ENCODE peak calls at places on chromosomes 3 and 15, in four cellular contexts. One of them, this sample, is unnamed.

GRCh38 chr3:196280689-196281463 is 6.7 kb downstream of the PCYT1A start:
- DNase-seq in astrocyte: peak
- DNase-seq in right cardiac atrium: no peak
- DNase-seq in CD4-positive, alpha-beta T cell: no peak
- DNase-seq in this sample: no peak

GRCh38 chr3:103786296-103786695 is 1351.5 kb downstream of the ZPLD1 start:
- DNase-seq in astrocyte: no peak
- DNase-seq in right cardiac atrium: no peak
- DNase-seq in CD4-positive, alpha-beta T cell: no peak
- DNase-seq in this sample: no peak

GRCh38 chr3:72739521-72740466 is 108.5 kb downstream of the SHQ1 start:
- DNase-seq in astrocyte: no peak
- DNase-seq in right cardiac atrium: no peak
- DNase-seq in CD4-positive, alpha-beta T cell: no peak
- DNase-seq in this sample: no peak

GRCh38 chr15:91965501-91966180 is 112.1 kb downstream of the SLCO3A1 start:
- DNase-seq in astrocyte: peak
- DNase-seq in right cardiac atrium: no peak
- DNase-seq in CD4-positive, alpha-beta T cell: no peak
- DNase-seq in this sample: no peak

GRCh38 chr3:189316296-189317019 is 144.7 kb downstream of the TPRG1 start:
- DNase-seq in astrocyte: no peak
- DNase-seq in right cardiac atrium: no peak
- DNase-seq in CD4-positive, alpha-beta T cell: no peak
- DNase-seq in this sample: no peak

GRCh38 chr3:55315396-55315795 is 171.7 kb downstream of the WNT5A start:
- DNase-seq in astrocyte: no peak
- DNase-seq in right cardiac atrium: no peak
- DNase-seq in CD4-positive, alpha-beta T cell: no peak
- DNase-seq in this sample: no peak

GRCh38 chr3:123296836-123297626 is 95.3 kb downstream of the SEC22A start:
- DNase-seq in astrocyte: no peak
- DNase-seq in right cardiac atrium: no peak
- DNase-seq in CD4-positive, alpha-beta T cell: no peak
- DNase-seq in this sample: peak

GRCh38 chr15:44715142-44715796 is 4.0 kb downstream of the B2M start:
- DNase-seq in astrocyte: no peak
- DNase-seq in right cardiac atrium: no peak
- DNase-seq in CD4-positive, alpha-beta T cell: no peak
- DNase-seq in this sample: no peak

GRCh38 chr3:160112996-160113395 is 112.2 kb upstream of the C3orf80 start:
- DNase-seq in astrocyte: no peak
- DNase-seq in right cardiac atrium: no peak
- DNase-seq in CD4-positive, alpha-beta T cell: no peak
- DNase-seq in this sample: no peak

GRCh38 chr3:77931272-77932009 is 891.5 kb downstream of the ROBO2 start:
- DNase-seq in astrocyte: peak
- DNase-seq in right cardiac atrium: no peak
- DNase-seq in CD4-positive, alpha-beta T cell: no peak
- DNase-seq in this sample: peak

GRCh38 chr3:86695752-86696151 is 295.2 kb downstream of the VGLL3 start:
- DNase-seq in astrocyte: no peak
- DNase-seq in right cardiac atrium: no peak
- DNase-seq in CD4-positive, alpha-beta T cell: no peak
- DNase-seq in this sample: no peak

GRCh38 chr3:115553796-115554495 is 69.4 kb upstream of the GAP43 start:
- DNase-seq in astrocyte: no peak
- DNase-seq in right cardiac atrium: no peak
- DNase-seq in CD4-positive, alpha-beta T cell: no peak
- DNase-seq in this sample: no peak

GRCh38 chr3:38458796-38459498 is 5.3 kb downstream of the ACVR2B start:
- DNase-seq in astrocyte: peak
- DNase-seq in right cardiac atrium: peak
- DNase-seq in CD4-positive, alpha-beta T cell: no peak
- DNase-seq in this sample: no peak

GRCh38 chr3:1600700-1601418 is 497.8 kb upstream of the CNTN4 start:
- DNase-seq in astrocyte: no peak
- DNase-seq in right cardiac atrium: no peak
- DNase-seq in CD4-positive, alpha-beta T cell: no peak
- DNase-seq in this sample: no peak

GRCh38 chr3:21297304-21297703 is 453.7 kb downstream of the ZNF385D start:
- DNase-seq in astrocyte: no peak
- DNase-seq in right cardiac atrium: no peak
- DNase-seq in CD4-positive, alpha-beta T cell: no peak
- DNase-seq in this sample: no peak

GRCh38 chr3:18716821-18717220 is 291.7 kb upstream of the SATB1 start:
- DNase-seq in astrocyte: peak
- DNase-seq in right cardiac atrium: no peak
- DNase-seq in CD4-positive, alpha-beta T cell: no peak
- DNase-seq in this sample: no peak

GRCh38 chr15:85402195-85402921 is 22.0 kb downstream of the AKAP13 start:
- DNase-seq in astrocyte: peak
- DNase-seq in right cardiac atrium: no peak
- DNase-seq in CD4-positive, alpha-beta T cell: no peak
- DNase-seq in this sample: no peak

GRCh38 chr3:22713936-22714335 is 489.2 kb upstream of the UBE2E2 start:
- DNase-seq in astrocyte: peak
- DNase-seq in right cardiac atrium: no peak
- DNase-seq in CD4-positive, alpha-beta T cell: no peak
- DNase-seq in this sample: no peak

GRCh38 chr3:23981955-23982354 is 36.9 kb downstream of the NR1D2 start:
- DNase-seq in astrocyte: no peak
- DNase-seq in right cardiac atrium: no peak
- DNase-seq in CD4-positive, alpha-beta T cell: no peak
- DNase-seq in this sample: no peak

GRCh38 chr3:49132437-49133225 is at the start of gene LAMB2:
- DNase-seq in astrocyte: peak
- DNase-seq in right cardiac atrium: peak
- DNase-seq in CD4-positive, alpha-beta T cell: no peak
- DNase-seq in this sample: peak

GRCh38 chr3:184542577-184542976 is 19.0 kb upstream of the EPHB3 start:
- DNase-seq in astrocyte: no peak
- DNase-seq in right cardiac atrium: no peak
- DNase-seq in CD4-positive, alpha-beta T cell: no peak
- DNase-seq in this sample: no peak
- H3K27ac ChIP-seq in astrocyte: no peak
- H3K27ac ChIP-seq in right cardiac atrium: no peak
- H3K27ac ChIP-seq in CD4-positive, alpha-beta T cell: no peak
- H3K27ac ChIP-seq in this sample: no peak

DNA sequence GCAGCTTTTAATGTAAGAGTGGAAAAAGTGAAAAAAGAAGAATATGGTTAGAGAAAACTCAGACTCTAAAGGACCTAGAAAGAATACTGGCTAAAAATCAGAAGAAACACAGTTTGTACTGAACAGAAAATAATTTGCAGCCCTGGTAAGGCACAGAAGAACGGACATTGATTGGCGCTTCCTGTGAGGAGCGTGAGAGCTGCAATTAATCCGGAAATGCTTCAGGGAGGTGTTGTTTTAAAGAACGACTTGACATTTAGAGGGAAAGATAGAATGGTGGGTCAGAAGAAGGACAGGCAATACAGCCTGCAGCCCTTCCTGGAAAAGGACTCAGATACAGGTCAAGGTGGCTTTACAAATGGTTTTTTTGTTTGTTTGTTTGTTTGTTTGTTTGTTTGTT is 151.3 kb upstream of the TSC22D2 start:
- DNase-seq in astrocyte: no peak
- DNase-seq in right cardiac atrium: no peak
- DNase-seq in CD4-positive, alpha-beta T cell: no peak
- DNase-seq in this sample: no peak
- H3K27ac ChIP-seq in astrocyte: no peak
- H3K27ac ChIP-seq in right cardiac atrium: no peak
- H3K27ac ChIP-seq in CD4-positive, alpha-beta T cell: no peak
- H3K27ac ChIP-seq in this sample: no peak

DNA sequence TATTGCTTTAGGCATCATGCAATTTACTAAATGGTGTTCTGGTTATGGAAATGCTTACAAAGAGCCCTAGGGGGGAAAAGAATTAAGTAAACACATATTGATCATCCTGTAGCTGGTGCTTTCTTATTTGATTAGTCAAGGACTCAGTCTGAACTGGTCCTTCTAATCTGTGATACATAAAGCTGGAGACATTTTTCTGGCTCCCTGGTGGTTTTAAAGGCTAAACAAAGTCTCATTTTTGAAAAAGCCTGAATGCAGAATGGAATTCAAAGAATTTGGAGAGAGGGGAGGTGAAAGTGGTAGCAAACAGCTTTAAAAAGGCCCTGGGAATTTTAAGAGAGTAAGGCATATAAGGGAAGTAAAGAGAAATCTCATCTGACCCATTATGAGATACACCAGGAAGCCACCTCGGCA is 149.7 kb downstream of the RBMS3 start:
- DNase-seq in astrocyte: peak
- DNase-seq in right cardiac atrium: no peak
- DNase-seq in CD4-positive, alpha-beta T cell: no peak
- DNase-seq in this sample: no peak
- H3K27ac ChIP-seq in astrocyte: peak
- H3K27ac ChIP-seq in right cardiac atrium: no peak
- H3K27ac ChIP-seq in CD4-positive, alpha-beta T cell: no peak
- H3K27ac ChIP-seq in this sample: no peak

GRCh38 chr3:127697531-127698240 is 24.9 kb downstream of the ABTB1 start:
- DNase-seq in astrocyte: peak
- DNase-seq in right cardiac atrium: peak
- DNase-seq in CD4-positive, alpha-beta T cell: no peak
- DNase-seq in this sample: peak
- H3K27ac ChIP-seq in astrocyte: peak
- H3K27ac ChIP-seq in right cardiac atrium: peak
- H3K27ac ChIP-seq in CD4-positive, alpha-beta T cell: no peak
- H3K27ac ChIP-seq in this sample: peak

GRCh38 chr15:83064859-83065258 is 2.2 kb downstream of the BTBD1 start:
- DNase-seq in astrocyte: no peak
- DNase-seq in right cardiac atrium: no peak
- DNase-seq in CD4-positive, alpha-beta T cell: no peak
- DNase-seq in this sample: no peak
- H3K27ac ChIP-seq in astrocyte: no peak
- H3K27ac ChIP-seq in right cardiac atrium: no peak
- H3K27ac ChIP-seq in CD4-positive, alpha-beta T cell: no peak
- H3K27ac ChIP-seq in this sample: peak

GRCh38 chr3:184658223-184658860 is 53.5 kb downstream of the MAGEF1 start:
- DNase-seq in astrocyte: no peak
- DNase-seq in right cardiac atrium: peak
- DNase-seq in CD4-positive, alpha-beta T cell: no peak
- DNase-seq in this sample: no peak
- H3K27ac ChIP-seq in astrocyte: no peak
- H3K27ac ChIP-seq in right cardiac atrium: no peak
- H3K27ac ChIP-seq in CD4-positive, alpha-beta T cell: no peak
- H3K27ac ChIP-seq in this sample: no peak

GRCh38 chr3:188269040-188269439 is 115.1 kb downstream of the LPP start:
- DNase-seq in astrocyte: no peak
- DNase-seq in right cardiac atrium: no peak
- DNase-seq in CD4-positive, alpha-beta T cell: no peak
- DNase-seq in this sample: no peak
- H3K27ac ChIP-seq in astrocyte: peak
- H3K27ac ChIP-seq in right cardiac atrium: no peak
- H3K27ac ChIP-seq in CD4-positive, alpha-beta T cell: no peak
- H3K27ac ChIP-seq in this sample: peak

DNA sequence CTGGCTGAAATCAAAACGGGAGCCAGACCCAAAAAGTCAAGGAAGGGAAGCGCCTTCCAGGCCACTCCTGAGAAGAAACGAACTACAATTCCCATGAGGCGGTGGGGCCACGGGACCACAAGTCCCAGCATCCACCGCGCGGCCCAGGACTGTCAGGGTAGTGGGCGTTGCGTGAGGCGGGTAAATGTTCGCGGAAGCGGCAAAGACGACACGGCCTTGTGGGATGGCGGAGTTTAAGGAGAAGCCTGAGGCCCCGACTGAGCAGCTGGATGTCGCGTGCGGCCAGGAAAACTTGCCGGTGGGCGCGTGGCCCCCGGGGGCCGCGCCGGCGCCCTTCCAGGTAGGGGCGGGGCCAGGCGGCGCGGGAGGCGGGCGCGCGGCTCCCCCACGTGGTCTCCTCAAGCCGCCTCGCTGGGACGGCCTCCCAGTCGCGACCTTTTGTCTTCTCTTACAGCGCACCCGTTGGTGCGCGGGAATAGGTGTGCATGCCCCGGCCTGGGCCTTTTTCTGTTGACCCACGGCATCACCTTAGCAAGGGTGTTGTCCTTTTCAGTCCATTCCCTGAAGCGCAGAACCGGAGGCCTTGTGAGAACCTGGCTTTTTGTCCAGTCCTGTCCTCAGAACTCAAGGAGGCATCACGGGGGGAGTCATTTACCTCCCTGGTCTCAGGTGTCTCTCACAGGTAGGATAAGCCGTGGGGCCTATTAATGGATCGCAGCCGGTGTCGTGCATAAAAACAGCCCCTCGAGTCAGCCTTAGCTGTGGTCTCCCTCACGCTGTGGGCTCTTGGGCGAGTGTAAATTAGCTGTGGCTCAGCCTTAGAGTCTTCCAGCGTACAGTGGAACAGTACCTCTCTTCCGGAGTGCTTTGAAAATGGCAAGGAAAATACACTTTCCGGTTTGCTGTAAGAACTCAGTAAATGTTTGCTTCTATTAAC is at the start of gene SETMAR:
- DNase-seq in astrocyte: peak
- DNase-seq in right cardiac atrium: peak
- DNase-seq in CD4-positive, alpha-beta T cell: peak
- DNase-seq in this sample: peak
- H3K27ac ChIP-seq in astrocyte: peak
- H3K27ac ChIP-seq in right cardiac atrium: peak
- H3K27ac ChIP-seq in CD4-positive, alpha-beta T cell: peak
- H3K27ac ChIP-seq in this sample: peak

DNA sequence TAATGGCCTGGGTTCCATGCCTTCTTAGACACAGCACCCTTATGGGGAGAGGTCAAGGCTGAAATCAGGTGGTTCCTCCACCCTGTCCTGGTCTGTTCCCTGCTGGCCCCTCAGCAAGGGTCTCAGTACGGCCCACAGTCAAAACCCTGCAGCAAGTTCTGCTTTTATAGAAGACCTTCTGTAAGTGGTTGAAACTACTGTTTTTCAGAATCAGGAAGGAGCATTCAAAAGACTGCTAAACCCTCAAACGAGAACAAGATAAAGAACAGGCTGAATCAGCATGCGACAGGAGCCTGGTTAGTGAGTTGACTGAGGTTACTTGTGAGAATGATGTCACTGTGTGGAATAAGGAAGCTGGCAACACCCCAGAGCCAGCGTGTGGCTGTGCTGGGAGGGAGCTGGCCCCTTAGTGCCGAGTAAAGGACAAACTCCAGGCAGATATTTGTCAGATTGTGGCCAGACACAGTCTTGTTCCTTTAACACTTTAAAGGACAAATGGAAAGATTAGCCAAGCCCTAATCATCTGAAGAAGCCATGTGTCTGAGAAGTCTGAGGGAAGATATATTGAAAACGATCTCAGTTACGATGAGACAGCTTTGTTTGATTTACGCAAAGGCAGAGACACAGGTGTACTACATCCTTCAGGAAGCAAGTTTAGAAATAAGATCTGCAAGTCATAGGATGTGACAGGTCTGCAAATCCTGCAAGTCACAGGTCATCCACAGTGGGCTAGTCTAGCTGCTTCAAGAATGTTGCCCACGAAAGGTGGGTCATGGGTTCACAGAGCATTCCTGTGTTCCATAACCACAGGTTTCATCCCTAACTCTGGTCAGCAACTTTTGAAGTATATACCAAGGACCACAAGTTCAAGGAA is 54.0 kb downstream of the B3GNT5 start:
- DNase-seq in astrocyte: peak
- DNase-seq in right cardiac atrium: peak
- DNase-seq in CD4-positive, alpha-beta T cell: no peak
- DNase-seq in this sample: peak
- H3K27ac ChIP-seq in astrocyte: no peak
- H3K27ac ChIP-seq in right cardiac atrium: peak
- H3K27ac ChIP-seq in CD4-positive, alpha-beta T cell: no peak
- H3K27ac ChIP-seq in this sample: no peak

This sample was measured in sigmoid colon.